ENCODE peak calls at places on chromosomes 6 and 20, in nine cellular contexts. D, Y, K, W, Z, P, H, Q and B are unnamed samples.

GRCh38 chr6:153130515-153131036 is 506 bp downstream of the RGS17 start:
- DNase-seq in D (no peak), Y (peak; percentile 7), K (peak; percentile 46), W (no peak), Z (no peak), P (no peak), H (peak; percentile 73), Q (no peak), B (no peak)

GRCh38 chr6:93219447-93219846 is 199.9 kb downstream of the EPHA7 start:
- DNase-seq in D (no peak), Y (no peak), K (no peak), W (no peak), Z (no peak), P (no peak), H (no peak), Q (no peak), B (no peak)

GRCh38 chr6:14386263-14386981 is 268.9 kb downstream of the CD83 start:
- DNase-seq in D (no peak), Y (no peak), K (no peak), W (no peak), Z (no peak), P (no peak), H (no peak), Q (no peak), B (no peak)

GRCh38 chr20:57747889-57748456 is 38.2 kb upstream of the PMEPA1 start:
- DNase-seq in D (no peak), Y (peak; percentile 33), K (no peak), W (no peak), Z (no peak), P (no peak), H (peak; percentile 69), Q (no peak), B (no peak)

GRCh38 chr6:167682125-167682524 is 144.6 kb upstream of the AFDN start:
- DNase-seq in D (no peak), Y (no peak), K (no peak), W (no peak), Z (no peak), P (no peak), H (no peak), Q (no peak), B (no peak)

GRCh38 chr6:121549741-121550140 is 114.3 kb downstream of the GJA1 start:
- DNase-seq in D (peak; percentile 96), Y (peak; percentile 90), K (peak; percentile 94), W (no peak), Z (no peak), P (no peak), H (no peak), Q (no peak), B (no peak)

GRCh38 chr20:17825251-17825691 is 125.5 kb downstream of the BANF2 start:
- DNase-seq in D (no peak), Y (no peak), K (no peak), W (peak; percentile 47), Z (no peak), P (no peak), H (no peak), Q (no peak), B (no peak)

GRCh38 chr6:76165471-76166221 is 93.2 kb upstream of the IMPG1 start:
- DNase-seq in D (no peak), Y (no peak), K (no peak), W (no peak), Z (no peak), P (no peak), H (no peak), Q (no peak), B (no peak)

GRCh38 chr6:169647637-169648036 is 54.2 kb downstream of the WDR27 start:
- DNase-seq in D (no peak), Y (no peak), K (no peak), W (no peak), Z (no peak), P (no peak), H (peak; percentile 56), Q (no peak), B (no peak)

GRCh38 chr20:23146857-23147256 is 60.7 kb upstream of the CD93 start:
- DNase-seq in D (no peak), Y (peak; percentile 21), K (peak; percentile 6), W (no peak), Z (no peak), P (no peak), H (no peak), Q (no peak), B (no peak)
- H3K4me1 ChIP-seq in D (peaks cover 32% of the 10 kb centered on the region), Y (peaks cover 41% of the 10 kb centered on the region), K (peaks cover 84% of the 10 kb centered on the region), W (peaks cover 50% of the 10 kb centered on the region), Z (no peaks in the 10 kb centered on the region), P (peaks cover 73% of the 10 kb centered on the region), H (peaks cover 23% of the 10 kb centered on the region), Q (peaks cover 54% of the 10 kb centered on the region), B (peaks cover 97% of the 10 kb centered on the region)

GRCh38 chr6:144159231-144159630 is 8.9 kb downstream of the STX11 start:
- DNase-seq in D (no peak), Y (no peak), K (no peak), W (no peak), Z (no peak), P (no peak), H (no peak), Q (no peak), B (no peak)
- H3K4me1 ChIP-seq in D (peaks cover 2% of the 10 kb centered on the region), Y (peaks cover 9% of the 10 kb centered on the region), K (peaks cover 15% of the 10 kb centered on the region), W (no peaks in the 10 kb centered on the region), Z (no peaks in the 10 kb centered on the region), P (peaks cover 46% of the 10 kb centered on the region), H (peaks cover 32% of the 10 kb centered on the region), Q (peaks cover 15% of the 10 kb centered on the region), B (peaks cover 10% of the 10 kb centered on the region)

GRCh38 chr6:184161-184695 is 108.1 kb upstream of the DUSP22 start:
- DNase-seq in D (no peak), Y (no peak), K (no peak), W (no peak), Z (peak; percentile 6), P (no peak), H (no peak), Q (no peak), B (no peak)
- H3K4me1 ChIP-seq in D (peaks cover 3% of the 10 kb centered on the region), Y (no peaks in the 10 kb centered on the region), K (no peaks in the 10 kb centered on the region), W (peaks cover 31% of the 10 kb centered on the region), Z (no peaks in the 10 kb centered on the region), P (no peaks in the 10 kb centered on the region), H (peaks cover 5% of the 10 kb centered on the region), Q (no peaks in the 10 kb centered on the region), B (no peaks in the 10 kb centered on the region)

DNA sequence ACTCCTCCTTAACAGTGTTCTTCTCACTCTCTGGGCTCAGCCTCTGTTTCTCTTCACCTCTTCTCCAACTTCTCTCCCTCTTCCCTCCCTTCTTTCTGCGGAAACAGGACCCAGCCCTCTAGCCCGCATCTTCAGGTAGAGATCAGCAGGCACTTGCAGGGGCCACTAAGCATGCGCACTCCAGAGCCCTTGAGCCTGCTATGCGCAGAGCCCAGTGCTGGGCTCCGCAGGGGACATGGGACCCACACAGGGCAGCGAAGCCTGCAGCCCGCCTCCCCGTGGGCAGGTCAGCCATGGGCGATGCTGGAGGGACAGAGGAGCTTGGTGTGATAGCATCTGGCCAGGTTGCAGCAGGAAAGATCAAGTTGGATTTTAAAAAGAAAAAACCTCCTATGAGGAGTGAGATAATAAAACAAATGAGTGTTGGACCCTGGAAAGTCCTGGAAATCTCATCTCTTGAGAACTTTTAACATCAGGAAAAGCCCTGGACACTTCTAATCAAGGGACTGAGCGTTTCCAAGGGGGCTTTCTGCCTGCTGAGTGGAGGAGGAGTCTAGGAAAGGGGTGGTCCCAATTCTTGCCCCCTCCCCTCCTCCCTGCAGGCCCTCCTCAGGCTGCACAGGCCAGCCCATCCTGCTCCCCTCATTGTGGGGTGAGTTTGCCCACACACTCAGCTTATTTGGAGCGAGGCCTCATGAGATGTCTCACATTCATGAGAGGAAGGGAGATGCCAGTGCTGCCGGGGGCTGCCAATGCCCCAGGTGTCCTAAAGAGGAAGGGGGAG is 71.9 kb downstream of the MDGA1 start:
- DNase-seq in D (no peak), Y (no peak), K (no peak), W (no peak), Z (no peak), P (no peak), H (no peak), Q (no peak), B (no peak)
- H3K4me1 ChIP-seq in D (peaks cover 15% of the 10 kb centered on the region), Y (peaks cover 18% of the 10 kb centered on the region), K (peaks cover 49% of the 10 kb centered on the region), W (peaks cover 10% of the 10 kb centered on the region), Z (peaks cover 7% of the 10 kb centered on the region), P (peaks cover 18% of the 10 kb centered on the region), H (peaks cover 7% of the 10 kb centered on the region), Q (peaks cover 10% of the 10 kb centered on the region), B (no peaks in the 10 kb centered on the region)

GRCh38 chr20:5040345-5040744 is 39.0 kb upstream of the SLC23A2 start:
- DNase-seq in D (no peak), Y (no peak), K (no peak), W (no peak), Z (no peak), P (no peak), H (no peak), Q (no peak), B (no peak)
- H3K4me1 ChIP-seq in D (no peaks in the 10 kb centered on the region), Y (peaks cover 2% of the 10 kb centered on the region), K (peaks cover 9% of the 10 kb centered on the region), W (peaks cover 50% of the 10 kb centered on the region), Z (no peaks in the 10 kb centered on the region), P (no peaks in the 10 kb centered on the region), H (no peaks in the 10 kb centered on the region), Q (no peaks in the 10 kb centered on the region), B (no peaks in the 10 kb centered on the region)

GRCh38 chr20:32362924-32363364 is 4.8 kb downstream of the ASXL1 start:
- DNase-seq in D (peak; percentile 35), Y (no peak), K (peak; percentile 20), W (peak; percentile 54), Z (no peak), P (no peak), H (no peak), Q (no peak), B (no peak)
- H3K4me1 ChIP-seq in D (peaks cover 8% of the 10 kb centered on the region), Y (peaks cover 10% of the 10 kb centered on the region), K (peaks cover 29% of the 10 kb centered on the region), W (peaks cover 82% of the 10 kb centered on the region), Z (peaks cover 8% of the 10 kb centered on the region), P (peaks cover 89% of the 10 kb centered on the region), H (peaks cover 63% of the 10 kb centered on the region), Q (peaks cover 54% of the 10 kb centered on the region), B (peaks cover 67% of the 10 kb centered on the region)

GRCh38 chr20:43949741-43950618 is 35.3 kb downstream of the TOX2 start:
- DNase-seq in D (no peak), Y (peak; percentile 35), K (no peak), W (no peak), Z (peak; percentile 45), P (peak; percentile 46), H (peak; percentile 91), Q (no peak), B (no peak)
- H3K4me1 ChIP-seq in D (peaks cover 28% of the 10 kb centered on the region), Y (peaks cover 19% of the 10 kb centered on the region), K (peaks cover 15% of the 10 kb centered on the region), W (no peaks in the 10 kb centered on the region), Z (no peaks in the 10 kb centered on the region), P (peaks cover 3% of the 10 kb centered on the region), H (peaks cover 31% of the 10 kb centered on the region), Q (no peaks in the 10 kb centered on the region), B (no peaks in the 10 kb centered on the region)